ENCODE peak calls at places on chromosomes 2 and 18, in eight cellular contexts. B is osteocyte; U is EL; T is HEK293T; F is M059J; P is T-helper 2 cell; V is activated T-helper 1 cell treated with anti-CD3 and anti-CD28 coated beads, Interleukin-2, amount 50 U/mL, for 16 hours; N is fibroblast of lung. S is an unnamed sample.

GRCh38 chr2:100380681-100381080 is 36.8 kb downstream of the CHST10 start:
- DNase-seq in B (peak), U (no peak), T (no peak), F (no peak), P (no peak), V (no peak), N (no peak), S (no peak)

GRCh38 chr18:50286391-50287027 is 983 bp downstream of the CXXC1 start:
- DNase-seq in B (no peak), U (peak), T (no peak), F (peak), P (peak), V (no peak), N (no peak), S (no peak)

GRCh38 chr18:76467371-76468190 is 27.5 kb downstream of the ZNF516 start:
- DNase-seq in B (no peak), U (no peak), T (no peak), F (no peak), P (no peak), V (no peak), N (no peak), S (no peak)

GRCh38 chr2:16392647-16393482 is 272.8 kb downstream of the CYRIA start:
- DNase-seq in B (no peak), U (no peak), T (no peak), F (no peak), P (no peak), V (no peak), N (no peak), S (no peak)

GRCh38 chr18:32934201-32934600 is 161.4 kb upstream of the KLHL14 start:
- DNase-seq in B (no peak), U (no peak), T (no peak), F (no peak), P (no peak), V (no peak), N (no peak), S (no peak)

GRCh38 chr18:67104700-67105284 is 411.7 kb downstream of the DSEL start:
- DNase-seq in B (no peak), U (peak), T (peak), F (peak), P (peak), V (peak), N (peak), S (peak)

GRCh38 chr2:107553534-107553933 is 273.2 kb upstream of the RGPD4 start:
- DNase-seq in B (no peak), U (no peak), T (no peak), F (peak), P (no peak), V (no peak), N (no peak), S (no peak)

GRCh38 chr2:41717883-41718282 is 329.9 kb upstream of the PKDCC start:
- DNase-seq in B (no peak), U (no peak), T (no peak), F (peak), P (peak), V (no peak), N (no peak), S (no peak)

GRCh38 chr2:220504890-220505564 is 877.6 kb downstream of the SLC4A3 start:
- DNase-seq in B (no peak), U (peak), T (no peak), F (peak), P (no peak), V (no peak), N (peak), S (no peak)

GRCh38 chr18:2459886-2460285 is 111.4 kb downstream of the METTL4 start:
- DNase-seq in B (no peak), U (peak), T (no peak), F (peak), P (no peak), V (no peak), N (no peak), S (no peak)

GRCh38 chr18:62425465-62426190 is 97.2 kb upstream of the ZCCHC2 start:
- DNase-seq in B (peak), U (peak), T (peak), F (peak), P (peak), V (peak), N (peak), S (peak)

GRCh38 chr2:112121682-112122254 is 16.4 kb upstream of the FBLN7 start:
- DNase-seq in B (no peak), U (peak), T (peak), F (peak), P (peak), V (no peak), N (peak), S (peak)

GRCh38 chr2:50535256-50535655 is 496.7 kb downstream of the NRXN1 start:
- DNase-seq in B (no peak), U (no peak), T (no peak), F (no peak), P (no peak), V (no peak), N (no peak), S (no peak)

GRCh38 chr18:21740474-21740723 is 193 bp upstream of the MIB1 start:
- DNase-seq in B (no peak), U (no peak), T (peak), F (peak), P (peak), V (peak), N (peak), S (no peak)